ENCODE peak calls at places on chromosomes 11 and 22, in four cellular contexts. One of them, this sample, is unnamed.

GRCh38 chr11:79404325-79404724 is 36.5 kb downstream of the TENM4 start:
- DNase-seq in OCI-LY7: no peak
- DNase-seq in NCI-H510A treated with DMSO at 0.1 percent for 48 hours: no peak
- DNase-seq in activated CD4-positive, alpha-beta T cell treated with anti-CD3 and anti-CD28 coated beads for 48 hours: no peak
- DNase-seq in this sample: peak; percentile 85

GRCh38 chr11:112302226-112302868 is 41.7 kb upstream of the PLET1 start:
- DNase-seq in OCI-LY7: no peak
- DNase-seq in NCI-H510A treated with DMSO at 0.1 percent for 48 hours: no peak
- DNase-seq in activated CD4-positive, alpha-beta T cell treated with anti-CD3 and anti-CD28 coated beads for 48 hours: no peak
- DNase-seq in this sample: peak; percentile 13

GRCh38 chr11:93743316-93743715 is 1.8 kb downstream of the C11orf54 start:
- DNase-seq in OCI-LY7: no peak
- DNase-seq in NCI-H510A treated with DMSO at 0.1 percent for 48 hours: no peak
- DNase-seq in activated CD4-positive, alpha-beta T cell treated with anti-CD3 and anti-CD28 coated beads for 48 hours: no peak
- DNase-seq in this sample: no peak

GRCh38 chr11:130405428-130405827 is 23.0 kb downstream of the ADAMTS8 start:
- DNase-seq in OCI-LY7: no peak
- DNase-seq in NCI-H510A treated with DMSO at 0.1 percent for 48 hours: no peak
- DNase-seq in activated CD4-positive, alpha-beta T cell treated with anti-CD3 and anti-CD28 coated beads for 48 hours: no peak
- DNase-seq in this sample: no peak

GRCh38 chr11:2468363-2469240 is 23.8 kb downstream of the KCNQ1 start:
- DNase-seq in OCI-LY7: no peak
- DNase-seq in NCI-H510A treated with DMSO at 0.1 percent for 48 hours: no peak
- DNase-seq in activated CD4-positive, alpha-beta T cell treated with anti-CD3 and anti-CD28 coated beads for 48 hours: no peak
- DNase-seq in this sample: peak; percentile 77

GRCh38 chr11:126434950-126435335 is 79.5 kb downstream of the ST3GAL4 start:
- DNase-seq in OCI-LY7: no peak
- DNase-seq in NCI-H510A treated with DMSO at 0.1 percent for 48 hours: no peak
- DNase-seq in activated CD4-positive, alpha-beta T cell treated with anti-CD3 and anti-CD28 coated beads for 48 hours: no peak
- DNase-seq in this sample: no peak

GRCh38 chr11:64367931-64368672 is 9.1 kb downstream of the RPS6KA4 start:
- DNase-seq in OCI-LY7: no peak
- DNase-seq in NCI-H510A treated with DMSO at 0.1 percent for 48 hours: no peak
- DNase-seq in activated CD4-positive, alpha-beta T cell treated with anti-CD3 and anti-CD28 coated beads for 48 hours: no peak
- DNase-seq in this sample: no peak

GRCh38 chr11:105910095-105910715 is 111.8 kb downstream of the MSANTD4 start:
- DNase-seq in OCI-LY7: no peak
- DNase-seq in NCI-H510A treated with DMSO at 0.1 percent for 48 hours: no peak
- DNase-seq in activated CD4-positive, alpha-beta T cell treated with anti-CD3 and anti-CD28 coated beads for 48 hours: no peak
- DNase-seq in this sample: no peak

GRCh38 chr22:16933274-16933923 is 74.6 kb downstream of the GAB4 start:
- DNase-seq in OCI-LY7: no peak
- DNase-seq in NCI-H510A treated with DMSO at 0.1 percent for 48 hours: no peak
- DNase-seq in activated CD4-positive, alpha-beta T cell treated with anti-CD3 and anti-CD28 coated beads for 48 hours: no peak
- DNase-seq in this sample: no peak

GRCh38 chr11:60378359-60378758 is at the start of gene MS4A7:
- DNase-seq in OCI-LY7: peak; percentile 89
- DNase-seq in NCI-H510A treated with DMSO at 0.1 percent for 48 hours: no peak
- DNase-seq in activated CD4-positive, alpha-beta T cell treated with anti-CD3 and anti-CD28 coated beads for 48 hours: no peak
- DNase-seq in this sample: peak; percentile 97

GRCh38 chr11:46858920-46859531 is 12.9 kb upstream of the CKAP5 start:
- DNase-seq in OCI-LY7: no peak
- DNase-seq in NCI-H510A treated with DMSO at 0.1 percent for 48 hours: no peak
- DNase-seq in activated CD4-positive, alpha-beta T cell treated with anti-CD3 and anti-CD28 coated beads for 48 hours: no peak
- DNase-seq in this sample: peak; percentile 79

GRCh38 chr11:121595717-121596156 is 143.0 kb upstream of the SORL1-AS1 start:
- DNase-seq in OCI-LY7: no peak
- DNase-seq in NCI-H510A treated with DMSO at 0.1 percent for 48 hours: no peak
- DNase-seq in activated CD4-positive, alpha-beta T cell treated with anti-CD3 and anti-CD28 coated beads for 48 hours: no peak
- DNase-seq in this sample: no peak

GRCh38 chr11:70065318-70066135 is 12.6 kb upstream of the ANO1 start:
- DNase-seq in OCI-LY7: no peak
- DNase-seq in NCI-H510A treated with DMSO at 0.1 percent for 48 hours: no peak
- DNase-seq in activated CD4-positive, alpha-beta T cell treated with anti-CD3 and anti-CD28 coated beads for 48 hours: no peak
- DNase-seq in this sample: no peak

GRCh38 chr11:128733440-128734115 is 39.7 kb downstream of the FLI1 start:
- DNase-seq in OCI-LY7: peak; percentile 83
- DNase-seq in NCI-H510A treated with DMSO at 0.1 percent for 48 hours: no peak
- DNase-seq in activated CD4-positive, alpha-beta T cell treated with anti-CD3 and anti-CD28 coated beads for 48 hours: peak; percentile 64
- DNase-seq in this sample: no peak

GRCh38 chr11:63919267-63920125 is 2.5 kb upstream of the RCOR2 start:
- DNase-seq in OCI-LY7: no peak
- DNase-seq in NCI-H510A treated with DMSO at 0.1 percent for 48 hours: peak; percentile 88
- DNase-seq in activated CD4-positive, alpha-beta T cell treated with anti-CD3 and anti-CD28 coated beads for 48 hours: no peak
- DNase-seq in this sample: no peak

GRCh38 chr22:21018314-21018713 is 3.3 kb downstream of the P2RX6 start:
- DNase-seq in OCI-LY7: no peak
- DNase-seq in NCI-H510A treated with DMSO at 0.1 percent for 48 hours: no peak
- DNase-seq in activated CD4-positive, alpha-beta T cell treated with anti-CD3 and anti-CD28 coated beads for 48 hours: no peak
- DNase-seq in this sample: no peak

GRCh38 chr11:27213232-27213660 is 149.8 kb downstream of the CCDC34 start:
- DNase-seq in OCI-LY7: no peak
- DNase-seq in NCI-H510A treated with DMSO at 0.1 percent for 48 hours: no peak
- DNase-seq in activated CD4-positive, alpha-beta T cell treated with anti-CD3 and anti-CD28 coated beads for 48 hours: no peak
- DNase-seq in this sample: no peak

GRCh38 chr11:128520886-128521696 is 66.3 kb downstream of the ETS1 start:
- DNase-seq in OCI-LY7: peak; percentile 45
- DNase-seq in NCI-H510A treated with DMSO at 0.1 percent for 48 hours: peak; percentile 40
- DNase-seq in activated CD4-positive, alpha-beta T cell treated with anti-CD3 and anti-CD28 coated beads for 48 hours: no peak
- DNase-seq in this sample: no peak

GRCh38 chr22:39219071-39220050 is 25.4 kb downstream of the PDGFB start:
- DNase-seq in OCI-LY7: no peak
- DNase-seq in NCI-H510A treated with DMSO at 0.1 percent for 48 hours: no peak
- DNase-seq in activated CD4-positive, alpha-beta T cell treated with anti-CD3 and anti-CD28 coated beads for 48 hours: no peak
- DNase-seq in this sample: no peak

GRCh38 chr11:1308745-1309497 is 511 bp downstream of the TOLLIP start:
- DNase-seq in OCI-LY7: no peak
- DNase-seq in NCI-H510A treated with DMSO at 0.1 percent for 48 hours: no peak
- DNase-seq in activated CD4-positive, alpha-beta T cell treated with anti-CD3 and anti-CD28 coated beads for 48 hours: no peak
- DNase-seq in this sample: no peak

GRCh38 chr11:8288166-8288772 is 24.6 kb upstream of the LMO1 start:
- DNase-seq in OCI-LY7: no peak
- DNase-seq in NCI-H510A treated with DMSO at 0.1 percent for 48 hours: no peak
- DNase-seq in activated CD4-positive, alpha-beta T cell treated with anti-CD3 and anti-CD28 coated beads for 48 hours: no peak
- DNase-seq in this sample: no peak

GRCh38 chr22:48077699-48078098 is 1315.2 kb downstream of the TBC1D22A start:
- DNase-seq in OCI-LY7: no peak
- DNase-seq in NCI-H510A treated with DMSO at 0.1 percent for 48 hours: no peak
- DNase-seq in activated CD4-positive, alpha-beta T cell treated with anti-CD3 and anti-CD28 coated beads for 48 hours: no peak
- DNase-seq in this sample: no peak

GRCh38 chr22:45127866-45128265 is 35.9 kb upstream of the NUP50 start:
- DNase-seq in OCI-LY7: no peak
- DNase-seq in NCI-H510A treated with DMSO at 0.1 percent for 48 hours: no peak
- DNase-seq in activated CD4-positive, alpha-beta T cell treated with anti-CD3 and anti-CD28 coated beads for 48 hours: no peak
- DNase-seq in this sample: no peak

This sample was measured in MV-4-11.